ENCODE peak calls at places on chromosomes 11 and 22, in seven cellular contexts. One of them, this sample, is unnamed.

GRCh38 chr22:37843746-37844089 is 416 bp downstream of the ANKRD54 start:
- DNase-seq in iPS-NIHi11: peak; percentile 70
- DNase-seq in mucosa of descending colon: peak; percentile 75
- DNase-seq in activated naive CD4-positive, alpha-beta T cell: no peak
- DNase-seq in fibroblast of mammary gland: no peak
- DNase-seq in stimulated activated CD4-positive, alpha-beta T cell treated with anti-CD3 and anti-CD28 coated beads, Interleukin-1b, Interleukin-23, amount 100 ng/mL, for 1 hour: peak; percentile 6
- DNase-seq in amniotic stem cell: no peak
- DNase-seq in this sample: no peak

GRCh38 chr11:104984818-104985217 is 16.4 kb upstream of the CASP4 start:
- DNase-seq in iPS-NIHi11: no peak
- DNase-seq in mucosa of descending colon: no peak
- DNase-seq in activated naive CD4-positive, alpha-beta T cell: no peak
- DNase-seq in fibroblast of mammary gland: no peak
- DNase-seq in stimulated activated CD4-positive, alpha-beta T cell treated with anti-CD3 and anti-CD28 coated beads, Interleukin-1b, Interleukin-23, amount 100 ng/mL, for 1 hour: no peak
- DNase-seq in amniotic stem cell: no peak
- DNase-seq in this sample: no peak

GRCh38 chr11:83122766-83123165 is 34.2 kb upstream of the PCF11 start:
- DNase-seq in iPS-NIHi11: no peak
- DNase-seq in mucosa of descending colon: no peak
- DNase-seq in activated naive CD4-positive, alpha-beta T cell: no peak
- DNase-seq in fibroblast of mammary gland: no peak
- DNase-seq in stimulated activated CD4-positive, alpha-beta T cell treated with anti-CD3 and anti-CD28 coated beads, Interleukin-1b, Interleukin-23, amount 100 ng/mL, for 1 hour: no peak
- DNase-seq in amniotic stem cell: no peak
- DNase-seq in this sample: no peak

GRCh38 chr11:48063424-48063978 is 83.1 kb downstream of the PTPRJ start:
- DNase-seq in iPS-NIHi11: no peak
- DNase-seq in mucosa of descending colon: no peak
- DNase-seq in activated naive CD4-positive, alpha-beta T cell: no peak
- DNase-seq in fibroblast of mammary gland: peak; percentile 95
- DNase-seq in stimulated activated CD4-positive, alpha-beta T cell treated with anti-CD3 and anti-CD28 coated beads, Interleukin-1b, Interleukin-23, amount 100 ng/mL, for 1 hour: no peak
- DNase-seq in amniotic stem cell: peak; percentile 89
- DNase-seq in this sample: no peak

GRCh38 chr11:78261367-78261766 is 72.6 kb downstream of the USP35 start:
- DNase-seq in iPS-NIHi11: no peak
- DNase-seq in mucosa of descending colon: no peak
- DNase-seq in activated naive CD4-positive, alpha-beta T cell: no peak
- DNase-seq in fibroblast of mammary gland: no peak
- DNase-seq in stimulated activated CD4-positive, alpha-beta T cell treated with anti-CD3 and anti-CD28 coated beads, Interleukin-1b, Interleukin-23, amount 100 ng/mL, for 1 hour: no peak
- DNase-seq in amniotic stem cell: no peak
- DNase-seq in this sample: no peak

GRCh38 chr11:68371176-68372041 is 59.0 kb downstream of the LRP5 start:
- DNase-seq in iPS-NIHi11: no peak
- DNase-seq in mucosa of descending colon: peak; percentile 45
- DNase-seq in activated naive CD4-positive, alpha-beta T cell: no peak
- DNase-seq in fibroblast of mammary gland: no peak
- DNase-seq in stimulated activated CD4-positive, alpha-beta T cell treated with anti-CD3 and anti-CD28 coated beads, Interleukin-1b, Interleukin-23, amount 100 ng/mL, for 1 hour: no peak
- DNase-seq in amniotic stem cell: no peak
- DNase-seq in this sample: no peak

GRCh38 chr22:38016182-38017078 is 32.1 kb upstream of the SOX10 start:
- DNase-seq in iPS-NIHi11: peak; percentile 59
- DNase-seq in mucosa of descending colon: peak; percentile 69
- DNase-seq in activated naive CD4-positive, alpha-beta T cell: no peak
- DNase-seq in fibroblast of mammary gland: peak; percentile 21
- DNase-seq in stimulated activated CD4-positive, alpha-beta T cell treated with anti-CD3 and anti-CD28 coated beads, Interleukin-1b, Interleukin-23, amount 100 ng/mL, for 1 hour: no peak
- DNase-seq in amniotic stem cell: no peak
- DNase-seq in this sample: peak; percentile 72

GRCh38 chr22:27086728-27087450 is 429.5 kb downstream of the MIAT start:
- DNase-seq in iPS-NIHi11: no peak
- DNase-seq in mucosa of descending colon: no peak
- DNase-seq in activated naive CD4-positive, alpha-beta T cell: no peak
- DNase-seq in fibroblast of mammary gland: no peak
- DNase-seq in stimulated activated CD4-positive, alpha-beta T cell treated with anti-CD3 and anti-CD28 coated beads, Interleukin-1b, Interleukin-23, amount 100 ng/mL, for 1 hour: no peak
- DNase-seq in amniotic stem cell: no peak
- DNase-seq in this sample: no peak

GRCh38 chr11:82682003-82682751 is 51.5 kb downstream of the FAM181B start:
- DNase-seq in iPS-NIHi11: peak; percentile 69
- DNase-seq in mucosa of descending colon: no peak
- DNase-seq in activated naive CD4-positive, alpha-beta T cell: no peak
- DNase-seq in fibroblast of mammary gland: peak; percentile 75
- DNase-seq in stimulated activated CD4-positive, alpha-beta T cell treated with anti-CD3 and anti-CD28 coated beads, Interleukin-1b, Interleukin-23, amount 100 ng/mL, for 1 hour: no peak
- DNase-seq in amniotic stem cell: peak; percentile 54
- DNase-seq in this sample: no peak

GRCh38 chr11:28628412-28628811 is 520.2 kb downstream of the METTL15 start:
- DNase-seq in iPS-NIHi11: peak; percentile 20
- DNase-seq in mucosa of descending colon: no peak
- DNase-seq in activated naive CD4-positive, alpha-beta T cell: no peak
- DNase-seq in fibroblast of mammary gland: no peak
- DNase-seq in stimulated activated CD4-positive, alpha-beta T cell treated with anti-CD3 and anti-CD28 coated beads, Interleukin-1b, Interleukin-23, amount 100 ng/mL, for 1 hour: no peak
- DNase-seq in amniotic stem cell: no peak
- DNase-seq in this sample: no peak

GRCh38 chr11:33515347-33515746 is 185.3 kb downstream of the C11orf91 start:
- DNase-seq in iPS-NIHi11: no peak
- DNase-seq in mucosa of descending colon: no peak
- DNase-seq in activated naive CD4-positive, alpha-beta T cell: no peak
- DNase-seq in fibroblast of mammary gland: peak; percentile 96
- DNase-seq in stimulated activated CD4-positive, alpha-beta T cell treated with anti-CD3 and anti-CD28 coated beads, Interleukin-1b, Interleukin-23, amount 100 ng/mL, for 1 hour: no peak
- DNase-seq in amniotic stem cell: no peak
- DNase-seq in this sample: no peak

GRCh38 chr11:114171257-114172054 is 111.9 kb downstream of the ZBTB16 start:
- DNase-seq in iPS-NIHi11: no peak
- DNase-seq in mucosa of descending colon: peak; percentile 79
- DNase-seq in activated naive CD4-positive, alpha-beta T cell: no peak
- DNase-seq in fibroblast of mammary gland: peak; percentile 76
- DNase-seq in stimulated activated CD4-positive, alpha-beta T cell treated with anti-CD3 and anti-CD28 coated beads, Interleukin-1b, Interleukin-23, amount 100 ng/mL, for 1 hour: no peak
- DNase-seq in amniotic stem cell: no peak
- DNase-seq in this sample: no peak

GRCh38 chr11:126567419-126567818 is 211.9 kb downstream of the ST3GAL4 start:
- DNase-seq in iPS-NIHi11: no peak
- DNase-seq in mucosa of descending colon: no peak
- DNase-seq in activated naive CD4-positive, alpha-beta T cell: no peak
- DNase-seq in fibroblast of mammary gland: no peak
- DNase-seq in stimulated activated CD4-positive, alpha-beta T cell treated with anti-CD3 and anti-CD28 coated beads, Interleukin-1b, Interleukin-23, amount 100 ng/mL, for 1 hour: no peak
- DNase-seq in amniotic stem cell: no peak
- DNase-seq in this sample: no peak

GRCh38 chr11:57496109-57496820 is 19.2 kb downstream of the SLC43A1 start:
- DNase-seq in iPS-NIHi11: no peak
- DNase-seq in mucosa of descending colon: no peak
- DNase-seq in activated naive CD4-positive, alpha-beta T cell: no peak
- DNase-seq in fibroblast of mammary gland: no peak
- DNase-seq in stimulated activated CD4-positive, alpha-beta T cell treated with anti-CD3 and anti-CD28 coated beads, Interleukin-1b, Interleukin-23, amount 100 ng/mL, for 1 hour: no peak
- DNase-seq in amniotic stem cell: no peak
- DNase-seq in this sample: no peak